ENCODE peak calls at places on chromosomes 1 and 21, in nine cellular contexts. One of them, this sample, is unnamed.

GRCh38 chr1:36055706-36056105 is 28.2 kb upstream of the TEKT2 start:
- DNase-seq in CD8-positive, alpha-beta T cell: no peak
- DNase-seq in fibroblast of lung: no peak
- DNase-seq in PC-3: no peak
- DNase-seq in prostate gland: no peak
- DNase-seq in HFF-Myc: no peak
- DNase-seq in heart left ventricle: no peak
- DNase-seq in A549: no peak
- DNase-seq in astrocyte of the spinal cord: no peak
- DNase-seq in this sample: no peak

GRCh38 chr1:43453442-43454269 is at the start of gene HYI:
- DNase-seq in heart left ventricle: peak
- DNase-seq in prostate gland: peak
- DNase-seq in PC-3: peak
- DNase-seq in fibroblast of lung: peak
- DNase-seq in A549: peak
- DNase-seq in CD8-positive, alpha-beta T cell: peak
- DNase-seq in astrocyte of the spinal cord: peak
- DNase-seq in HFF-Myc: peak
- DNase-seq in this sample: no peak

GRCh38 chr1:119768778-119769177 is at the start of gene HMGCS2:
- DNase-seq in HFF-Myc: no peak
- DNase-seq in fibroblast of lung: no peak
- DNase-seq in heart left ventricle: no peak
- DNase-seq in prostate gland: no peak
- DNase-seq in PC-3: peak
- DNase-seq in CD8-positive, alpha-beta T cell: no peak
- DNase-seq in astrocyte of the spinal cord: no peak
- DNase-seq in A549: no peak
- DNase-seq in this sample: no peak

GRCh38 chr1:53402891-53403655 is 56.1 kb upstream of the DMRTB1 start:
- DNase-seq in fibroblast of lung: no peak
- DNase-seq in A549: no peak
- DNase-seq in astrocyte of the spinal cord: no peak
- DNase-seq in prostate gland: no peak
- DNase-seq in HFF-Myc: no peak
- DNase-seq in heart left ventricle: no peak
- DNase-seq in PC-3: no peak
- DNase-seq in CD8-positive, alpha-beta T cell: no peak
- DNase-seq in this sample: no peak

GRCh38 chr21:28822882-28823335 is 169.8 kb downstream of the LTN1 start:
- DNase-seq in fibroblast of lung: peak
- DNase-seq in CD8-positive, alpha-beta T cell: no peak
- DNase-seq in prostate gland: peak
- DNase-seq in A549: no peak
- DNase-seq in HFF-Myc: peak
- DNase-seq in heart left ventricle: no peak
- DNase-seq in PC-3: peak
- DNase-seq in astrocyte of the spinal cord: no peak
- DNase-seq in this sample: no peak

GRCh38 chr1:150555971-150556865 is 7.0 kb downstream of the ADAMTSL4 start:
- DNase-seq in astrocyte of the spinal cord: no peak
- DNase-seq in A549: no peak
- DNase-seq in CD8-positive, alpha-beta T cell: no peak
- DNase-seq in HFF-Myc: no peak
- DNase-seq in prostate gland: no peak
- DNase-seq in fibroblast of lung: no peak
- DNase-seq in PC-3: no peak
- DNase-seq in heart left ventricle: no peak
- DNase-seq in this sample: no peak

GRCh38 chr1:49436865-49437264 is 586.9 kb downstream of the AGBL4 start:
- DNase-seq in astrocyte of the spinal cord: no peak
- DNase-seq in HFF-Myc: no peak
- DNase-seq in heart left ventricle: no peak
- DNase-seq in prostate gland: no peak
- DNase-seq in A549: no peak
- DNase-seq in fibroblast of lung: no peak
- DNase-seq in PC-3: peak
- DNase-seq in CD8-positive, alpha-beta T cell: no peak
- DNase-seq in this sample: no peak

GRCh38 chr1:158930504-158930903 is 848 bp upstream of the PYHIN1 start:
- DNase-seq in heart left ventricle: no peak
- DNase-seq in prostate gland: no peak
- DNase-seq in PC-3: no peak
- DNase-seq in CD8-positive, alpha-beta T cell: peak
- DNase-seq in HFF-Myc: no peak
- DNase-seq in fibroblast of lung: no peak
- DNase-seq in A549: no peak
- DNase-seq in astrocyte of the spinal cord: no peak
- DNase-seq in this sample: no peak

GRCh38 chr1:29282135-29282923 is 46.0 kb downstream of the PTPRU start:
- DNase-seq in CD8-positive, alpha-beta T cell: no peak
- DNase-seq in astrocyte of the spinal cord: no peak
- DNase-seq in A549: no peak
- DNase-seq in HFF-Myc: no peak
- DNase-seq in fibroblast of lung: no peak
- DNase-seq in prostate gland: no peak
- DNase-seq in PC-3: no peak
- DNase-seq in heart left ventricle: no peak
- DNase-seq in this sample: no peak

GRCh38 chr1:65687435-65688214 is 105.1 kb upstream of the PDE4B start:
- DNase-seq in astrocyte of the spinal cord: peak
- DNase-seq in HFF-Myc: peak
- DNase-seq in A549: peak
- DNase-seq in heart left ventricle: peak
- DNase-seq in fibroblast of lung: peak
- DNase-seq in PC-3: peak
- DNase-seq in CD8-positive, alpha-beta T cell: peak
- DNase-seq in prostate gland: peak
- DNase-seq in this sample: no peak

GRCh38 chr1:42922687-42923366 is 35.8 kb downstream of the SLC2A1 start:
- DNase-seq in prostate gland: peak
- DNase-seq in fibroblast of lung: peak
- DNase-seq in PC-3: peak
- DNase-seq in heart left ventricle: no peak
- DNase-seq in CD8-positive, alpha-beta T cell: peak
- DNase-seq in A549: peak
- DNase-seq in HFF-Myc: no peak
- DNase-seq in astrocyte of the spinal cord: peak
- DNase-seq in this sample: no peak

GRCh38 chr1:201114245-201115131 is 2.3 kb upstream of the CACNA1S start:
- DNase-seq in CD8-positive, alpha-beta T cell: peak
- DNase-seq in PC-3: peak
- DNase-seq in HFF-Myc: peak
- DNase-seq in heart left ventricle: peak
- DNase-seq in fibroblast of lung: peak
- DNase-seq in astrocyte of the spinal cord: peak
- DNase-seq in prostate gland: peak
- DNase-seq in A549: peak
- DNase-seq in this sample: peak

GRCh38 chr1:27111771-27112573 is 43.0 kb downstream of the SLC9A1 start:
- DNase-seq in A549: peak
- DNase-seq in astrocyte of the spinal cord: peak
- DNase-seq in CD8-positive, alpha-beta T cell: peak
- DNase-seq in HFF-Myc: peak
- DNase-seq in heart left ventricle: peak
- DNase-seq in PC-3: peak
- DNase-seq in fibroblast of lung: peak
- DNase-seq in prostate gland: peak
- DNase-seq in this sample: peak

GRCh38 chr1:236568285-236568894 is 35.9 kb downstream of the HEATR1 start:
- DNase-seq in astrocyte of the spinal cord: peak
- DNase-seq in PC-3: no peak
- DNase-seq in HFF-Myc: no peak
- DNase-seq in CD8-positive, alpha-beta T cell: no peak
- DNase-seq in heart left ventricle: no peak
- DNase-seq in A549: no peak
- DNase-seq in fibroblast of lung: peak
- DNase-seq in prostate gland: no peak
- DNase-seq in this sample: no peak

GRCh38 chr1:45622891-45623394 is 911 bp downstream of the CCDC17 start:
- DNase-seq in astrocyte of the spinal cord: no peak
- DNase-seq in heart left ventricle: peak
- DNase-seq in CD8-positive, alpha-beta T cell: no peak
- DNase-seq in A549: no peak
- DNase-seq in PC-3: no peak
- DNase-seq in HFF-Myc: no peak
- DNase-seq in prostate gland: no peak
- DNase-seq in fibroblast of lung: no peak
- DNase-seq in this sample: no peak

GRCh38 chr1:211928993-211929637 is 98.6 kb upstream of the LPGAT1 start:
- DNase-seq in CD8-positive, alpha-beta T cell: no peak
- DNase-seq in astrocyte of the spinal cord: no peak
- DNase-seq in HFF-Myc: no peak
- DNase-seq in heart left ventricle: no peak
- DNase-seq in A549: peak
- DNase-seq in prostate gland: peak
- DNase-seq in fibroblast of lung: peak
- DNase-seq in PC-3: peak
- DNase-seq in this sample: no peak

GRCh38 chr1:221777434-221778072 is 35.7 kb upstream of the DUSP10 start:
- DNase-seq in fibroblast of lung: no peak
- DNase-seq in CD8-positive, alpha-beta T cell: peak
- DNase-seq in astrocyte of the spinal cord: no peak
- DNase-seq in PC-3: no peak
- DNase-seq in A549: no peak
- DNase-seq in prostate gland: no peak
- DNase-seq in HFF-Myc: no peak
- DNase-seq in heart left ventricle: no peak
- DNase-seq in this sample: no peak

GRCh38 chr1:151176514-151177045 is 799 bp upstream of the TMOD4 start:
- DNase-seq in prostate gland: no peak
- DNase-seq in astrocyte of the spinal cord: no peak
- DNase-seq in A549: no peak
- DNase-seq in PC-3: no peak
- DNase-seq in CD8-positive, alpha-beta T cell: no peak
- DNase-seq in heart left ventricle: no peak
- DNase-seq in fibroblast of lung: no peak
- DNase-seq in HFF-Myc: no peak
- DNase-seq in this sample: no peak

GRCh38 chr1:192766876-192767275 is 42.0 kb upstream of the RGS2 start:
- DNase-seq in HFF-Myc: no peak
- DNase-seq in heart left ventricle: no peak
- DNase-seq in CD8-positive, alpha-beta T cell: no peak
- DNase-seq in A549: peak
- DNase-seq in prostate gland: no peak
- DNase-seq in fibroblast of lung: no peak
- DNase-seq in PC-3: no peak
- DNase-seq in astrocyte of the spinal cord: no peak
- DNase-seq in this sample: no peak
- TF ChIP-seq CTCF in HFF-Myc: no peak
- TF ChIP-seq CTCF in heart left ventricle: no peak
- TF ChIP-seq CTCF in CD8-positive, alpha-beta T cell: no peak
- TF ChIP-seq CTCF in A549: no peak
- TF ChIP-seq CTCF in prostate gland: no peak
- TF ChIP-seq CTCF in fibroblast of lung: no peak
- TF ChIP-seq CTCF in PC-3: no peak
- TF ChIP-seq CTCF in astrocyte of the spinal cord: no peak
- TF ChIP-seq CTCF in this sample: peak

DNA sequence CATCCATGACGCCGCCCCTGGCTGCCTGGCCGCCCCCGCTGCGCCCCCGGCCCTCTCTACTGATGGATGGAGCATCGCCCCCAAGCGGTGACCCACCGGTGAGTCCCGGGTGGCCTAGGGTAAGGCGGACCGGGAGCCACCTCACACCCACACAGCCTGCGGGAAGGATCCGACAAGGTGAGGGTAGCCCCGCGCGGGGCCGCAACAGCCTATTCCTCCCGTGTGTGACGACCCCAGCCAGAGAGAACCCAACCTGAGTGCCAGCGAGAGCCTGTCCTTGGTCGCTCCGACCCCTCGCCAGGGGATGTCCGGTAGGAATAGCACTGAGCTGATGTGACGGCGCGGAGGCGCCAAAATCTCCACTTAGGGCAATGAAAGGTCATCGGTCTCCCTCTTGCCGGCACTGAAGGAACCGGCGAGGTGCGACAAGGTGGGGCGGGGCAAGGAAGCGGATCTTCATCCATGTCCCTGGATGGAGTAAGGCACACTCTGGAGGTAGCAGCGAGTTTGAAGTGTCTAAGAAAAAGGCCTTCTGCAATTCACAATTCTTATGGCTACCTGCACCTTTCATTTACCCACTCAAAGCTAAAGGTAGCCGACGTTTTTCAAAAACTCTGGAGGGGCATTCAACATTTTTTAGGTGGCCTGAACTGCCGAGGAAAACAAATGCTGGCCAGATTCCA is 19.7 kb upstream of the CHIA start:
- DNase-seq in fibroblast of lung: no peak
- DNase-seq in PC-3: no peak
- DNase-seq in A549: no peak
- DNase-seq in CD8-positive, alpha-beta T cell: peak
- DNase-seq in HFF-Myc: no peak
- DNase-seq in astrocyte of the spinal cord: no peak
- DNase-seq in prostate gland: no peak
- DNase-seq in heart left ventricle: no peak
- DNase-seq in this sample: no peak
- H3K4me3 ChIP-seq in fibroblast of lung: no peak
- H3K4me3 ChIP-seq in PC-3: no peak
- H3K4me3 ChIP-seq in A549: no peak
- H3K4me3 ChIP-seq in CD8-positive, alpha-beta T cell: peak
- H3K4me3 ChIP-seq in HFF-Myc: no peak
- H3K4me3 ChIP-seq in astrocyte of the spinal cord: no peak
- H3K4me3 ChIP-seq in prostate gland: no peak
- H3K4me3 ChIP-seq in heart left ventricle: no peak
- H3K4me3 ChIP-seq in this sample: no peak

DNA sequence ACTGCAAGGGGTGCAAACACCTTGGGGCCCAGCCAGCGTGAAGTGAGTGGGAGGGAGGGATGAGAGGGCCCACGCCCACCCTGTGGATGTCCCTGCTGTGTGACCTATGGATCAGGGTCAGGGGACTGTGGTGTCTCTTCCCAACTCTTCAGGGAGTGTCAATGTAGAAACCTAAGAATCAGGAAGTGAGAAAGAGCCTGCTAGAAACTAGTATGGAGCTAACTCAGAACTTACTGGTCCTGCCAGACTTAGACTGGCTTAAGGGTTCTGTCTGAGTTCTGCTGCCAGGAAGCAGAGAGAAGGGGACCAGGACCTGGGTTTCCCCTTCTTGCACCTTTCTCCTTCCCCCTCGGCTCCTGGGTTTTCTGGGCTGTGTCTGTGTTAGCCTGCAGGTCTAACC is 1.8 kb upstream of the IL10 start:
- DNase-seq in A549: no peak
- DNase-seq in astrocyte of the spinal cord: no peak
- DNase-seq in fibroblast of lung: no peak
- DNase-seq in HFF-Myc: no peak
- DNase-seq in PC-3: no peak
- DNase-seq in heart left ventricle: no peak
- DNase-seq in prostate gland: no peak
- DNase-seq in CD8-positive, alpha-beta T cell: no peak
- DNase-seq in this sample: no peak
- TF ChIP-seq CTCF in A549: no peak
- TF ChIP-seq CTCF in astrocyte of the spinal cord: no peak
- TF ChIP-seq CTCF in fibroblast of lung: no peak
- TF ChIP-seq CTCF in HFF-Myc: no peak
- TF ChIP-seq CTCF in PC-3: no peak
- TF ChIP-seq CTCF in heart left ventricle: no peak
- TF ChIP-seq CTCF in prostate gland: no peak
- TF ChIP-seq CTCF in CD8-positive, alpha-beta T cell: no peak
- TF ChIP-seq CTCF in this sample: no peak

DNA sequence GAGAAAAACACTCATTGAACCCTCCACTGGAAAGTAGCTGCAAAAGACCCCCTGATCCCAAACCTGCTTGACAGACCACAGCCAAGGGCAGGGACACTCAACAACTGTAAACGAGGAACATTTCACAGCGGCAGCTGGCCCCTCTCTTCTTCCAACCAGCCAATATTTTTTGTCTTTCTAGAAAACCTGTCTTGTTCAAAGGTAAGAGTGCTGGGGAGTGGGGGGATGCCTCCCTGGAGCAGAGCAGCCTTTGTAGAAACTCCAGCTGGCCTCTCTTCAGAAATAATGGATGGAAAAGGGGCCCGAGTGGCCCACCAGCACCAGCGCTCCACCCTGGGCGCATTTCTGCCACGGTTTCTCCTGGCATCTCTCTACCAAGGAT is 384.0 kb downstream of the RRAGC start:
- DNase-seq in heart left ventricle: no peak
- DNase-seq in CD8-positive, alpha-beta T cell: no peak
- DNase-seq in astrocyte of the spinal cord: no peak
- DNase-seq in A549: no peak
- DNase-seq in PC-3: no peak
- DNase-seq in HFF-Myc: no peak
- DNase-seq in fibroblast of lung: no peak
- DNase-seq in prostate gland: no peak
- DNase-seq in this sample: no peak
- H3K4me3 ChIP-seq in heart left ventricle: no peak
- H3K4me3 ChIP-seq in CD8-positive, alpha-beta T cell: no peak
- H3K4me3 ChIP-seq in astrocyte of the spinal cord: no peak
- H3K4me3 ChIP-seq in A549: no peak
- H3K4me3 ChIP-seq in PC-3: no peak
- H3K4me3 ChIP-seq in HFF-Myc: no peak
- H3K4me3 ChIP-seq in fibroblast of lung: no peak
- H3K4me3 ChIP-seq in prostate gland: no peak
- H3K4me3 ChIP-seq in this sample: no peak

This sample was measured in epithelial cell of proximal tubule.